ENCODE peak calls at places on chromosomes 4 and X, in ten cellular contexts. One of them, this sample, is unnamed. For H3K4me1, the result is how much of the 10 kb centered on the place peaks cover.

GRCh38 chr4:40335508-40335860 is 351 bp downstream of the CHRNA9 start:
- DNase-seq in psoas muscle: no peak
- DNase-seq in A549: peak
- DNase-seq in cardiac muscle cell: peak
- DNase-seq in tibial artery: no peak
- DNase-seq in breast epithelium: no peak
- DNase-seq in IMR-90: peak
- DNase-seq in CD8-positive, alpha-beta T cell: no peak
- DNase-seq in mesendoderm: peak
- DNase-seq in mesenchymal stem cell: peak
- DNase-seq in this sample: no peak

GRCh38 chrX:133677123-133678063 is 262.1 kb upstream of the GPC4 start:
- DNase-seq in psoas muscle: no peak
- DNase-seq in A549: no peak
- DNase-seq in cardiac muscle cell: no peak
- DNase-seq in tibial artery: no peak
- DNase-seq in breast epithelium: no peak
- DNase-seq in IMR-90: no peak
- DNase-seq in CD8-positive, alpha-beta T cell: no peak
- DNase-seq in mesendoderm: no peak
- DNase-seq in mesenchymal stem cell: no peak
- DNase-seq in this sample: no peak

GRCh38 chrX:113400193-113400704 is 559.6 kb upstream of the AMOT start:
- DNase-seq in psoas muscle: no peak
- DNase-seq in A549: no peak
- DNase-seq in cardiac muscle cell: peak
- DNase-seq in tibial artery: no peak
- DNase-seq in breast epithelium: no peak
- DNase-seq in IMR-90: no peak
- DNase-seq in CD8-positive, alpha-beta T cell: no peak
- DNase-seq in mesendoderm: peak
- DNase-seq in mesenchymal stem cell: no peak
- DNase-seq in this sample: no peak

GRCh38 chr4:813900-814299 is 12.0 kb downstream of the CPLX1 start:
- DNase-seq in psoas muscle: no peak
- DNase-seq in A549: no peak
- DNase-seq in cardiac muscle cell: no peak
- DNase-seq in tibial artery: no peak
- DNase-seq in breast epithelium: no peak
- DNase-seq in IMR-90: no peak
- DNase-seq in CD8-positive, alpha-beta T cell: no peak
- DNase-seq in mesendoderm: no peak
- DNase-seq in mesenchymal stem cell: no peak
- DNase-seq in this sample: no peak

GRCh38 chrX:130771230-130771629 is 131.8 kb downstream of the ENOX2 start:
- DNase-seq in psoas muscle: no peak
- DNase-seq in A549: no peak
- DNase-seq in cardiac muscle cell: no peak
- DNase-seq in tibial artery: no peak
- DNase-seq in breast epithelium: no peak
- DNase-seq in IMR-90: no peak
- DNase-seq in CD8-positive, alpha-beta T cell: no peak
- DNase-seq in mesendoderm: no peak
- DNase-seq in mesenchymal stem cell: peak
- DNase-seq in this sample: no peak

GRCh38 chrX:20519826-20520225 is 253.1 kb upstream of the RPS6KA3 start:
- DNase-seq in psoas muscle: no peak
- DNase-seq in A549: no peak
- DNase-seq in cardiac muscle cell: peak
- DNase-seq in tibial artery: no peak
- DNase-seq in breast epithelium: no peak
- DNase-seq in IMR-90: no peak
- DNase-seq in CD8-positive, alpha-beta T cell: no peak
- DNase-seq in mesendoderm: no peak
- DNase-seq in mesenchymal stem cell: no peak
- DNase-seq in this sample: no peak

GRCh38 chr4:168593399-168593798 is 96.5 kb downstream of the PALLD start:
- DNase-seq in psoas muscle: no peak
- DNase-seq in A549: no peak
- DNase-seq in cardiac muscle cell: no peak
- DNase-seq in tibial artery: no peak
- DNase-seq in breast epithelium: no peak
- DNase-seq in IMR-90: peak
- DNase-seq in CD8-positive, alpha-beta T cell: no peak
- DNase-seq in mesendoderm: no peak
- DNase-seq in mesenchymal stem cell: no peak
- DNase-seq in this sample: no peak

GRCh38 chr4:87224036-87224923 is 3.9 kb upstream of the KLHL8 start:
- DNase-seq in psoas muscle: no peak
- DNase-seq in A549: no peak
- DNase-seq in cardiac muscle cell: no peak
- DNase-seq in tibial artery: no peak
- DNase-seq in breast epithelium: no peak
- DNase-seq in IMR-90: no peak
- DNase-seq in CD8-positive, alpha-beta T cell: no peak
- DNase-seq in mesendoderm: no peak
- DNase-seq in mesenchymal stem cell: no peak
- DNase-seq in this sample: no peak

GRCh38 chr4:95548738-95549245 is at the start of gene UNC5C:
- DNase-seq in psoas muscle: peak
- DNase-seq in A549: peak
- DNase-seq in cardiac muscle cell: peak
- DNase-seq in tibial artery: peak
- DNase-seq in breast epithelium: peak
- DNase-seq in IMR-90: no peak
- DNase-seq in CD8-positive, alpha-beta T cell: no peak
- DNase-seq in mesendoderm: peak
- DNase-seq in mesenchymal stem cell: peak
- DNase-seq in this sample: no peak

GRCh38 chrX:40644821-40645358 is 2.5 kb downstream of the CXorf38 start:
- DNase-seq in psoas muscle: peak
- DNase-seq in A549: peak
- DNase-seq in cardiac muscle cell: peak
- DNase-seq in tibial artery: peak
- DNase-seq in breast epithelium: peak
- DNase-seq in IMR-90: peak
- DNase-seq in CD8-positive, alpha-beta T cell: peak
- DNase-seq in mesendoderm: peak
- DNase-seq in mesenchymal stem cell: peak
- DNase-seq in this sample: peak

GRCh38 chrX:150062292-150063137 is 124.2 kb upstream of the EOLA2 start:
- DNase-seq in psoas muscle: peak
- DNase-seq in A549: peak
- DNase-seq in cardiac muscle cell: peak
- DNase-seq in tibial artery: peak
- DNase-seq in breast epithelium: no peak
- DNase-seq in IMR-90: peak
- DNase-seq in CD8-positive, alpha-beta T cell: no peak
- DNase-seq in mesendoderm: no peak
- DNase-seq in mesenchymal stem cell: peak
- DNase-seq in this sample: no peak

DNA sequence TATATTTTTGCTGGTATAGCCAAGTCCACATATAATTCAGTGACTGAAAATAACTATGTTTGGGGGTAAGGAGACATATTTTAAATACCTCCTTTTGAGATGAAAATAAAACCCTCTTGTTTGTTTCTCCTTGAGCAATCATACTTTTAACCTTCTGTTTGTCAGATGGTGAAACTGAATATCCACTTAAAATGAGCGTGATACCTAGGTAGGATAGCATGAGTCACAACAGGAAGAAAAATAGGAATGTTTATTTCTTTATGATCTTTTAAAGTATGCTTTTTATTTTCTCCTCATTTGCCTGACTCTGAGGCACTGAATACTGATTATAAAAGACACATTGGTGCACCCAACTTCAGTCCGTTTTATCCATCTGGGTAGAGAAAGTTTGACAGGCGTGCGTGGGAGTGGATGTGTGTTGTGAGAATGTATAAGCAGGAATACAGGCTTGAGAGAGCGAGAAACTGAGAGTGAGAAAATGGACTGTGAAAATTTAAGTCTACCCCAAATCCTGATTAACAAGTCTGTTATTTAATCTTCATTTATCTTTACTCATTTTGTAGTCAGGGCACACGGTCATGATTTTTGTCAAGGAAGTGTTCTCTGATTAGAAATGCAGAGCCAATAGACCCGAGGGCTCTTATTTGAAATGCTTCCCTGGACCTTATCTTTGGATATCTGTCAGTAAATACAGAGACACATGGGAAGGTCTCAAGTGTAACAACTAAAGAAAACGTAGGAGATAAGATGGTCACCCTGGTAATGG is 62.1 kb upstream of the ANTXR2 start:
- DNase-seq in psoas muscle: no peak
- DNase-seq in A549: no peak
- DNase-seq in cardiac muscle cell: peak
- DNase-seq in tibial artery: no peak
- DNase-seq in breast epithelium: no peak
- DNase-seq in IMR-90: peak
- DNase-seq in CD8-positive, alpha-beta T cell: no peak
- DNase-seq in mesendoderm: peak
- DNase-seq in mesenchymal stem cell: no peak
- DNase-seq in this sample: no peak
- H3K27ac ChIP-seq in psoas muscle: no peak
- H3K27ac ChIP-seq in A549: no peak
- H3K27ac ChIP-seq in cardiac muscle cell: peak
- H3K27ac ChIP-seq in tibial artery: no peak
- H3K27ac ChIP-seq in breast epithelium: no peak
- H3K27ac ChIP-seq in IMR-90: no peak
- H3K27ac ChIP-seq in CD8-positive, alpha-beta T cell: no peak
- H3K27ac ChIP-seq in mesendoderm: no peak
- H3K27ac ChIP-seq in mesenchymal stem cell: no peak
- H3K27ac ChIP-seq in this sample: no peak

GRCh38 chr4:7362862-7363430 is 71.8 kb downstream of the PSAPL1 start:
- DNase-seq in psoas muscle: no peak
- DNase-seq in A549: no peak
- DNase-seq in cardiac muscle cell: no peak
- DNase-seq in tibial artery: no peak
- DNase-seq in breast epithelium: no peak
- DNase-seq in IMR-90: no peak
- DNase-seq in CD8-positive, alpha-beta T cell: no peak
- DNase-seq in mesendoderm: no peak
- DNase-seq in mesenchymal stem cell: no peak
- DNase-seq in this sample: no peak
- H3K4me1 ChIP-seq in psoas muscle: under half
- H3K4me1 ChIP-seq in A549: under half
- H3K4me1 ChIP-seq in cardiac muscle cell: under half
- H3K4me1 ChIP-seq in tibial artery: under half
- H3K4me1 ChIP-seq in breast epithelium: under half
- H3K4me1 ChIP-seq in IMR-90: under half
- H3K4me1 ChIP-seq in CD8-positive, alpha-beta T cell: under half
- H3K4me1 ChIP-seq in mesendoderm: under half
- H3K4me1 ChIP-seq in mesenchymal stem cell: under half
- H3K4me1 ChIP-seq in this sample: under half

GRCh38 chrX:44228621-44229020 is 114.9 kb downstream of the EFHC2 start:
- DNase-seq in psoas muscle: no peak
- DNase-seq in A549: no peak
- DNase-seq in cardiac muscle cell: no peak
- DNase-seq in tibial artery: no peak
- DNase-seq in breast epithelium: no peak
- DNase-seq in IMR-90: no peak
- DNase-seq in CD8-positive, alpha-beta T cell: no peak
- DNase-seq in mesendoderm: no peak
- DNase-seq in mesenchymal stem cell: no peak
- DNase-seq in this sample: no peak

GRCh38 chrX:44235534-44235933 is 107.9 kb downstream of the EFHC2 start:
- DNase-seq in psoas muscle: no peak
- DNase-seq in A549: no peak
- DNase-seq in cardiac muscle cell: no peak
- DNase-seq in tibial artery: no peak
- DNase-seq in breast epithelium: no peak
- DNase-seq in IMR-90: no peak
- DNase-seq in CD8-positive, alpha-beta T cell: no peak
- DNase-seq in mesendoderm: no peak
- DNase-seq in mesenchymal stem cell: no peak
- DNase-seq in this sample: no peak

GRCh38 chrX:44234541-44234940 is 108.9 kb downstream of the EFHC2 start:
- DNase-seq in psoas muscle: no peak
- DNase-seq in A549: no peak
- DNase-seq in cardiac muscle cell: no peak
- DNase-seq in tibial artery: no peak
- DNase-seq in breast epithelium: no peak
- DNase-seq in IMR-90: no peak
- DNase-seq in CD8-positive, alpha-beta T cell: no peak
- DNase-seq in mesendoderm: no peak
- DNase-seq in mesenchymal stem cell: no peak
- DNase-seq in this sample: no peak

GRCh38 chrX:44234116-44234515 is 109.4 kb downstream of the EFHC2 start:
- DNase-seq in psoas muscle: no peak
- DNase-seq in A549: no peak
- DNase-seq in cardiac muscle cell: no peak
- DNase-seq in tibial artery: no peak
- DNase-seq in breast epithelium: no peak
- DNase-seq in IMR-90: no peak
- DNase-seq in CD8-positive, alpha-beta T cell: no peak
- DNase-seq in mesendoderm: no peak
- DNase-seq in mesenchymal stem cell: no peak
- DNase-seq in this sample: no peak

GRCh38 chrX:44232100-44232499 is 111.4 kb downstream of the EFHC2 start:
- DNase-seq in psoas muscle: no peak
- DNase-seq in A549: no peak
- DNase-seq in cardiac muscle cell: no peak
- DNase-seq in tibial artery: no peak
- DNase-seq in breast epithelium: no peak
- DNase-seq in IMR-90: no peak
- DNase-seq in CD8-positive, alpha-beta T cell: no peak
- DNase-seq in mesendoderm: no peak
- DNase-seq in mesenchymal stem cell: no peak
- DNase-seq in this sample: no peak
- H3K27ac ChIP-seq in psoas muscle: no peak
- H3K27ac ChIP-seq in A549: no peak
- H3K27ac ChIP-seq in cardiac muscle cell: no peak
- H3K27ac ChIP-seq in tibial artery: no peak
- H3K27ac ChIP-seq in breast epithelium: no peak
- H3K27ac ChIP-seq in IMR-90: no peak
- H3K27ac ChIP-seq in CD8-positive, alpha-beta T cell: no peak
- H3K27ac ChIP-seq in mesendoderm: no peak
- H3K27ac ChIP-seq in mesenchymal stem cell: no peak
- H3K27ac ChIP-seq in this sample: no peak

DNA sequence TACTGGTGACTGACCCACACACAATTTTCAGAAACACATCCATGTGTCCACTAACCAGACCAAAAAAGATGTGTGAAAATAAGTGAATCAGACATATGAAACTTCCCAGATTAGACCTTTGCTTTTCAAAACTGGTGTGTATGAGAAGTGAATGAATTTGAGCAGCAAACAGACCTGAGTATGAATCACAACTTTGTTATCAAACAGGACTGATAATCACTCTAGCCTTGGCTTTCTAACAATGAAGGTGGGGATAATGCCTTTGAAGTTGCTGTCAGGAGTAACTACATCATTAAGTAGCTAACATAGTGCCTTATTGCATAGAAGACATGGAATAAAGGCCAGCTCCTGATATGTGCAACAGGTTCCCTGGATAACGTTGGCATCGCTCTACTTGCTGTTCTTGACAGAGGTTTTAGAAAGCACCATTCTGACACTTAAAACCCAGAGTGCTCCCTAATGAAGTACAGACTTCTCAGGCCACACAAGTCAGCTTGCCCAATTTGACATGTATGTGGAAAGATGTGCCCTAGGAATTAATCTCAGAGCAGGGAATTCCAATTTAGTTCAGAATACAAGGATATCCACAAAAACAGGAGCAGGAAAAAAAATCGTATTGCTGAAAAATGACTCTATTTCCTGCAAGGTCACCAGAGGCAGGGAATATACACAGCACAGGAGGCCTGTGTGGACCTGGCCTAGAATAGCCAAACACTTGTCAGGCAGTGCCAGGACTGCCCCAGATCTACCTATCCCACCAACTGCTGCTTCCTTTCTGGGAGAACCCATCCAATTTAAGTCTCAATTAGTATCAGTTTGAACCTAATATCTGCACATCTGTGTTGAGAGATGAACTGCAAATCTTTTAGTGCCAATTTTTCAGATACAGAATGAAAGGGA is 87.7 kb downstream of the MAML3 start:
- DNase-seq in psoas muscle: no peak
- DNase-seq in A549: no peak
- DNase-seq in cardiac muscle cell: no peak
- DNase-seq in tibial artery: no peak
- DNase-seq in breast epithelium: no peak
- DNase-seq in IMR-90: no peak
- DNase-seq in CD8-positive, alpha-beta T cell: no peak
- DNase-seq in mesendoderm: no peak
- DNase-seq in mesenchymal stem cell: no peak
- DNase-seq in this sample: no peak
- H3K4me1 ChIP-seq in psoas muscle: under half
- H3K4me1 ChIP-seq in A549: half or more
- H3K4me1 ChIP-seq in cardiac muscle cell: under half
- H3K4me1 ChIP-seq in tibial artery: under half
- H3K4me1 ChIP-seq in breast epithelium: under half
- H3K4me1 ChIP-seq in IMR-90: under half
- H3K4me1 ChIP-seq in CD8-positive, alpha-beta T cell: under half
- H3K4me1 ChIP-seq in mesendoderm: under half
- H3K4me1 ChIP-seq in mesenchymal stem cell: under half
- H3K4me1 ChIP-seq in this sample: under half